ENCODE peak calls at places on chromosomes 13 and 19, in six cellular contexts. T, D, Z, P, B and O are unnamed samples.

GRCh38 chr19:47598407-47599349 is 10.3 kb upstream of the BICRA start:
- DNase-seq in Z (no peak), B (no peak), T (peak), P (no peak), D (no peak), O (no peak)

GRCh38 chr19:16290692-16291091 is 33.9 kb upstream of the KLF2 start:
- DNase-seq in D (no peak), P (no peak), T (no peak), Z (no peak), B (no peak), O (no peak)

GRCh38 chr19:46232029-46232428 is 2.5 kb downstream of the IGFL1 start:
- DNase-seq in Z (no peak), D (no peak), P (no peak), T (no peak), B (no peak), O (no peak)

GRCh38 chr13:99980201-99981114 is 1.1 kb upstream of the ZIC2 start:
- DNase-seq in D (peak), B (peak), T (peak), Z (no peak), P (peak), O (peak)

GRCh38 chr13:110616103-110617101 is 1.1 kb downstream of the NAXD start:
- DNase-seq in Z (no peak), B (no peak), D (peak), T (no peak), P (no peak), O (no peak)

GRCh38 chr13:38844581-38844980 is 146.1 kb downstream of the STOML3 start:
- DNase-seq in B (no peak), T (no peak), P (no peak), D (no peak), Z (no peak), O (no peak)

GRCh38 chr13:36261011-36261410 is 36.6 kb downstream of the CCDC169 start:
- DNase-seq in D (no peak), B (no peak), Z (no peak), P (no peak), T (no peak), O (no peak)

GRCh38 chr13:40536443-40537113 is 129.9 kb downstream of the FOXO1 start:
- DNase-seq in T (no peak), Z (no peak), P (no peak), D (no peak), B (no peak), O (no peak)

GRCh38 chr19:7980635-7981121 is 24.8 kb downstream of the ELAVL1 start:
- DNase-seq in Z (no peak), P (no peak), B (no peak), T (no peak), D (no peak), O (no peak)

GRCh38 chr13:28819046-28819747 is 942 bp upstream of the MTUS2 start:
- DNase-seq in B (no peak), P (no peak), D (no peak), Z (no peak), T (no peak), O (no peak)

GRCh38 chr13:100627142-100627541 is 38.6 kb upstream of the GGACT start:
- DNase-seq in Z (no peak), P (no peak), B (no peak), T (no peak), D (no peak), O (no peak)

GRCh38 chr13:46113596-46113995 is 8.8 kb upstream of the CPB2 start:
- DNase-seq in B (no peak), Z (no peak), P (no peak), T (no peak), D (no peak), O (no peak)

GRCh38 chr13:113774177-113775107 is 15.4 kb downstream of the TMEM255B start:
- DNase-seq in B (no peak), P (no peak), Z (no peak), T (no peak), D (no peak), O (no peak)

GRCh38 chr13:101412076-101412475 is 4.2 kb downstream of the NALCN start:
- DNase-seq in Z (no peak), T (no peak), P (no peak), D (no peak), B (no peak), O (no peak)

GRCh38 chr19:34416021-34416545 is 11.9 kb downstream of the PDCD2L start:
- DNase-seq in Z (no peak), B (no peak), P (no peak), D (no peak), T (no peak), O (no peak)